ENCODE peak calls at places on chromosomes 3 and 15, in six cellular contexts. One of them, this sample, is unnamed.
A peak's percentile ranks its signal among the peaks of the same experiment; 100 is the strongest.

GRCh38 chr3:23920151-23920655 is 3.3 kb downstream of the RPL15 start:
- DNase-seq in GM12878: no peak
- DNase-seq in K562: no peak
- DNase-seq in HCT116: no peak
- DNase-seq in HepG2: no peak
- DNase-seq in H1: no peak
- DNase-seq in this sample: no peak

GRCh38 chr15:32003558-32003957 is 26.8 kb upstream of the CHRNA7 start:
- DNase-seq in HepG2: no peak
- DNase-seq in H1: no peak
- DNase-seq in HCT116: no peak
- DNase-seq in K562: no peak
- DNase-seq in GM12878: no peak
- DNase-seq in this sample: no peak

GRCh38 chr3:139252719-139253118 is 91.1 kb upstream of the MRPS22 start:
- DNase-seq in HepG2: no peak
- DNase-seq in K562: no peak
- DNase-seq in H1: no peak
- DNase-seq in HCT116: no peak
- DNase-seq in GM12878: no peak
- DNase-seq in this sample: no peak

GRCh38 chr3:142174559-142174958 is 25.2 kb upstream of the TFDP2 start:
- DNase-seq in GM12878: no peak
- DNase-seq in K562: no peak
- DNase-seq in HCT116: no peak
- DNase-seq in HepG2: no peak
- DNase-seq in H1: no peak
- DNase-seq in this sample: no peak

GRCh38 chr3:146222204-146223046 is 28.5 kb downstream of the PLSCR4 start:
- DNase-seq in K562: no peak
- DNase-seq in H1: peak; percentile 19
- DNase-seq in GM12878: no peak
- DNase-seq in HCT116: peak; percentile 69
- DNase-seq in HepG2: peak; percentile 97
- DNase-seq in this sample: no peak

GRCh38 chr3:62415312-62415791 is 42.0 kb upstream of the FEZF2 start:
- DNase-seq in HCT116: no peak
- DNase-seq in K562: no peak
- DNase-seq in HepG2: no peak
- DNase-seq in H1: peak; percentile 83
- DNase-seq in GM12878: no peak
- DNase-seq in this sample: peak; percentile 93

GRCh38 chr3:108036984-108037741 is 53.7 kb downstream of the CD47 start:
- DNase-seq in GM12878: no peak
- DNase-seq in H1: no peak
- DNase-seq in K562: no peak
- DNase-seq in HepG2: no peak
- DNase-seq in HCT116: no peak
- DNase-seq in this sample: no peak

GRCh38 chr3:52822363-52822762 is 8.1 kb downstream of the ITIH4 start:
- DNase-seq in GM12878: no peak
- DNase-seq in HCT116: no peak
- DNase-seq in H1: no peak
- DNase-seq in K562: no peak
- DNase-seq in HepG2: no peak
- DNase-seq in this sample: no peak

GRCh38 chr3:58526124-58526957 is 10.6 kb downstream of the ACOX2 start:
- DNase-seq in HCT116: peak; percentile 88
- DNase-seq in GM12878: no peak
- DNase-seq in H1: peak; percentile 23
- DNase-seq in K562: no peak
- DNase-seq in HepG2: peak; percentile 88
- DNase-seq in this sample: peak; percentile 44

GRCh38 chr15:53962646-53963561 is 15.3 kb upstream of the UNC13C start:
- DNase-seq in K562: no peak
- DNase-seq in HCT116: no peak
- DNase-seq in HepG2: peak; percentile 23
- DNase-seq in GM12878: no peak
- DNase-seq in H1: no peak
- DNase-seq in this sample: no peak

GRCh38 chr3:16877527-16877926 is 7.2 kb upstream of the PLCL2 start:
- DNase-seq in HepG2: no peak
- DNase-seq in H1: no peak
- DNase-seq in HCT116: no peak
- DNase-seq in K562: no peak
- DNase-seq in GM12878: no peak
- DNase-seq in this sample: no peak

GRCh38 chr15:93986400-93986984 is 244.9 kb upstream of the MCTP2 start:
- DNase-seq in HepG2: no peak
- DNase-seq in H1: no peak
- DNase-seq in HCT116: no peak
- DNase-seq in K562: no peak
- DNase-seq in GM12878: no peak
- DNase-seq in this sample: no peak

GRCh38 chr3:150588027-150588830 is 14.9 kb upstream of the SELENOT start:
- DNase-seq in K562: no peak
- DNase-seq in HCT116: no peak
- DNase-seq in HepG2: no peak
- DNase-seq in H1: no peak
- DNase-seq in GM12878: no peak
- DNase-seq in this sample: no peak

GRCh38 chr15:95284933-95285401 is 1045.5 kb upstream of the NR2F2 start:
- DNase-seq in HepG2: no peak
- DNase-seq in H1: no peak
- DNase-seq in GM12878: no peak
- DNase-seq in K562: peak; percentile 21
- DNase-seq in HCT116: no peak
- DNase-seq in this sample: no peak

GRCh38 chr3:86990734-86991481 is at the start of gene VGLL3:
- DNase-seq in HCT116: no peak
- DNase-seq in HepG2: no peak
- DNase-seq in GM12878: no peak
- DNase-seq in K562: no peak
- DNase-seq in H1: peak; percentile 82
- DNase-seq in this sample: peak; percentile 71

GRCh38 chr3:5239602-5240001 is 52.1 kb downstream of the EDEM1 start:
- DNase-seq in HepG2: no peak
- DNase-seq in HCT116: no peak
- DNase-seq in GM12878: no peak
- DNase-seq in K562: no peak
- DNase-seq in H1: no peak
- DNase-seq in this sample: no peak

GRCh38 chr3:119323401-119324107 is 29.4 kb downstream of the ARHGAP31 start:
- DNase-seq in H1: no peak
- DNase-seq in GM12878: no peak
- DNase-seq in K562: no peak
- DNase-seq in HepG2: no peak
- DNase-seq in HCT116: no peak
- DNase-seq in this sample: no peak

GRCh38 chr15:80072285-80072684 is 12.8 kb downstream of the ZFAND6 start:
- DNase-seq in HCT116: peak; percentile 87
- DNase-seq in K562: peak; percentile 76
- DNase-seq in GM12878: peak; percentile 83
- DNase-seq in H1: no peak
- DNase-seq in HepG2: peak; percentile 91
- DNase-seq in this sample: no peak

GRCh38 chr3:195788711-195789581 is 22.8 kb downstream of the MUC4 start:
- DNase-seq in K562: no peak
- DNase-seq in HCT116: no peak
- DNase-seq in H1: no peak
- DNase-seq in HepG2: no peak
- DNase-seq in GM12878: no peak
- DNase-seq in this sample: no peak

GRCh38 chr3:136819784-136820640 is 1.1 kb downstream of the SLC35G2 start:
- DNase-seq in H1: no peak
- DNase-seq in K562: no peak
- DNase-seq in HepG2: peak; percentile 34
- DNase-seq in GM12878: no peak
- DNase-seq in HCT116: no peak
- DNase-seq in this sample: peak; percentile 42

GRCh38 chr3:154122096-154122911 is 1.1 kb downstream of the ARHGEF26 start:
- DNase-seq in H1: no peak
- DNase-seq in HCT116: no peak
- DNase-seq in K562: no peak
- DNase-seq in HepG2: no peak
- DNase-seq in GM12878: no peak
- DNase-seq in this sample: no peak

GRCh38 chr3:102444101-102444500 is 9.3 kb downstream of the ZPLD1 start:
- DNase-seq in HepG2: no peak
- DNase-seq in H1: no peak
- DNase-seq in K562: no peak
- DNase-seq in HCT116: no peak
- DNase-seq in GM12878: no peak
- DNase-seq in this sample: no peak

GRCh38 chr3:46517016-46517770 is 19.4 kb downstream of the RTP3 start:
- DNase-seq in H1: no peak
- DNase-seq in HCT116: peak; percentile 82
- DNase-seq in GM12878: no peak
- DNase-seq in HepG2: no peak
- DNase-seq in K562: no peak
- DNase-seq in this sample: no peak

DNA sequence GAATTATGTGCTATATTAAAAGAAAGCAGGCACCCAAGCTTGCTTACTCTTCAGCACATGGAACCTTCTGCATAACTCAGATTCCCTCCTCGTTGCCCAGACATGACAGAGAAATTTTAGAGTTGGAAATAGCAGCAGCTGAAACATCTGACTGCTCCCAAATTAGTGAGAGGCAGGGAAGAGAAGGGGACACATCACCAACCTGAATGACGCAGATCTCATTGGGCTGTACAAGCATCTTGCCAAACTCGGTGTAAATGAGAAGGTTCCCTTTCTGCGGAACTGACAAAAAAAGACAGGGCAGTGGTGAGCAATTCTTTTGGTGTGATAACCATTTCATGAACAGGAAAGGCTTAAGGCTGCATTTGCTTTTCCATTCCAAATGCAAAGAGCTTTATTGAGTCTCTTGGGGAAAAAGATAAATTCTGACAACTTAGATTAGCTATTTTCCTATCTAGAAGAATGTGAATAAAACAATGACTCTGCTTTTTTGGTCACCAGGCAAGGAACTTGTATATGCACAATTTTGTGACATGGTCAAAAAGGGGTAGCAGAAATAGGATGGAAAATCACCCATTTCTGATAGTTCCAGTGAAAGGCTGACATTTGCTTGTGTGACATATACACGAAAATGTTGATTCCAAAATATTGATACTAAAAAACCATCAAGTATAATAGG is 35.1 kb downstream of the HGD start:
- DNase-seq in K562: no peak
- DNase-seq in HepG2: no peak
- DNase-seq in GM12878: no peak
- DNase-seq in H1: no peak
- DNase-seq in HCT116: no peak
- DNase-seq in this sample: no peak
- H3K9ac ChIP-seq in K562: peak overlapping the region; percentile 20
- H3K9ac ChIP-seq in HepG2: no peak overlapping the region
- H3K9ac ChIP-seq in GM12878: no peak overlapping the region
- H3K9ac ChIP-seq in H1: peak overlapping the region; percentile 35
- H3K9ac ChIP-seq in HCT116: no peak overlapping the region
- H3K9ac ChIP-seq in this sample: no peak overlapping the region

DNA sequence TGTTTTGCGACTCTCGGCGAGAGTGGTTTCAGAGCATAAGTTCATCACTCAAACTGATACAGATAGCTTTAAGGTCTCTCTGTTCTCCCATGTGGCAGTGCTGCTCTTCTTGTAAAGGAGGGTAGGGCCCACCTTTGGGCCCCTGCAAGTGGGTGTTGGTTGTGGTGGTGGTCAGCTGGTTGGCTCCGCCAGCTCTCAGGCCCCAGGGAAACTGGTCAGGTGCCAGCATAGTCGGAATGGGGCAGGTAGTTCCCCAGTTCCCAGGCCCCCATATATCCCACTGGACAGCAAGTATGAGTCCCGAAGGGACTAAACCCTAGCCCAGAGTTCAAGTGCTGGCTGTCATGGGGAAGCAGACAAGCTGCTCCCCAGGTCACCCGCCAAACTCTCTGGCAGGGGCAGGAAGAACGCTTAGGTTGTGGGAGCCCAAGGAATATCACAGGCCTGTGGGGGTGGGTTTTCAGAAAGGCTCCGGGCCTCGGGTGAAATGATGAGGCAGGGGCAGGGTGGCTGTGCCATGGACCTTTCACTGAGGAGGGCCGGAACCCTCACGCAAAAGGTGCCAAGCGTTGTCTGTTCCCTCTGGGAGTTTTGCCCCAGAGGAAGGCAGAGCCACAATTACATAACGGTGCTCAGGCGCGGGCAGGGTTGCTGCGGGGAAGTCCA is 185.1 kb downstream of the EFHB start:
- DNase-seq in K562: no peak
- DNase-seq in H1: no peak
- DNase-seq in HepG2: no peak
- DNase-seq in GM12878: no peak
- DNase-seq in HCT116: no peak
- DNase-seq in this sample: no peak
- TF ChIP-seq ZNF274 in K562: no peak
- TF ChIP-seq ZNF274 in H1: no peak
- TF ChIP-seq ZNF274 in HepG2: no peak
- TF ChIP-seq ZNF274 in GM12878: no peak
- TF ChIP-seq ZNF274 in HCT116: no peak
- TF ChIP-seq ZNF274 in this sample: no peak

DNA sequence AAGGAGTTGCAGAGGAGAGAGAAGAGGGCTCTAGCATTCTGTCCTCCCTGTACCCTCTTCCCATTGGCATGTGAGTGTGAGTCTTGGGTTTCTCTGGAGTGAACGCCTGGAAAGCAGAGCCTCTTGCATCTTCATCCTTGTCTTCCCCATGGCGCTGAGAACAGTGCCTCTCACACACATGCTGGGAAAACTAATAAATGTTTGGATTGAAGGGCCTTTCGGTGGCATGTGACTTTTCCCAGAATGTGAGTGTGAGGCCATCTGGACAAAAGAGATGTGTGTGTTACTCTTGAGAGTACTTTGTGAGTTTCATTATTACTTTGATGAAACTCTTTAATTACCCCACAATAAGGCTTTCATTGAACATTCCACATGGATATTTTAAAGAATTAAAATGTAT is 122.3 kb downstream of the MITF start:
- DNase-seq in HCT116: no peak
- DNase-seq in HepG2: no peak
- DNase-seq in GM12878: no peak
- DNase-seq in K562: no peak
- DNase-seq in H1: no peak
- DNase-seq in this sample: no peak
- H3K4me1 ChIP-seq in HCT116: no peaks in the 10 kb centered on the region
- H3K4me1 ChIP-seq in HepG2: no peaks in the 10 kb centered on the region
- H3K4me1 ChIP-seq in GM12878: no peaks in the 10 kb centered on the region
- H3K4me1 ChIP-seq in K562: peaks cover 8% of the 10 kb centered on the region
- H3K4me1 ChIP-seq in H1: no peaks in the 10 kb centered on the region
- H3K4me1 ChIP-seq in this sample: no peaks in the 10 kb centered on the region

GRCh38 chr15:77181305-77182074 is 110.6 kb upstream of the TSPAN3 start:
- DNase-seq in GM12878: peak; percentile 82
- DNase-seq in K562: no peak
- DNase-seq in HepG2: no peak
- DNase-seq in HCT116: no peak
- DNase-seq in H1: no peak
- DNase-seq in this sample: no peak
- H3K9ac ChIP-seq in GM12878: peak overlapping the region; percentile 35
- H3K9ac ChIP-seq in K562: no peak overlapping the region
- H3K9ac ChIP-seq in HepG2: no peak overlapping the region
- H3K9ac ChIP-seq in HCT116: no peak overlapping the region
- H3K9ac ChIP-seq in H1: no peak overlapping the region
- H3K9ac ChIP-seq in this sample: no peak overlapping the region

This sample was measured in NT2/D1.